ENCODE peak calls at places on chromosomes 12 and 14, in ten cellular contexts. F is MM.1S, Z is progenitor cell of endocrine pancreas, C is GM13977, P is transverse colon, L is mammary epithelial cell, I is HFFc6, X is WTC11, G is Calu3, D is BE2C. O is an unnamed sample.

GRCh38 chr14:71682337-71682736 is 249.9 kb upstream of the RGS6 start:
- DNase-seq in F (no peak), Z (no peak), C (no peak), P (no peak), L (no peak), I (no peak), X (no peak), G (no peak), D (no peak), O (no peak)

GRCh38 chr14:93056840-93057585 is 58.7 kb downstream of the ITPK1 start:
- DNase-seq in F (no peak), Z (no peak), C (no peak), P (no peak), L (no peak), I (peak; percentile 70), X (no peak), G (no peak), D (no peak), O (no peak)

GRCh38 chr12:51341259-51342007 is 5.0 kb downstream of the CELA1 start:
- DNase-seq in F (peak; percentile 80), Z (peak; percentile 46), C (peak; percentile 72), P (peak; percentile 82), L (peak; percentile 48), I (peak; percentile 52), X (peak; percentile 75), G (peak; percentile 54), D (peak; percentile 68), O (peak; percentile 71)

GRCh38 chr12:78534311-78534710 is 330.3 kb upstream of the SYT1 start:
- DNase-seq in F (no peak), Z (no peak), C (no peak), P (no peak), L (no peak), I (no peak), X (no peak), G (no peak), D (no peak), O (no peak)

GRCh38 chr12:13074396-13075113 is 28.9 kb downstream of the GSG1 start:
- DNase-seq in F (no peak), Z (no peak), C (no peak), P (no peak), L (no peak), I (no peak), X (no peak), G (no peak), D (no peak), O (no peak)

GRCh38 chr12:90331262-90331661 is 622.6 kb upstream of the ATP2B1 start:
- DNase-seq in F (no peak), Z (no peak), C (no peak), P (no peak), L (no peak), I (no peak), X (no peak), G (no peak), D (no peak), O (no peak)

GRCh38 chr12:53791735-53792326 is 40.1 kb upstream of the CISTR start:
- DNase-seq in F (peak; percentile 20), Z (no peak), C (peak; percentile 17), P (no peak), L (peak; percentile 26), I (no peak), X (peak; percentile 62), G (peak; percentile 48), D (peak; percentile 51), O (peak; percentile 40)

GRCh38 chr14:31716208-31716607 is 155.0 kb downstream of the NUBPL start:
- DNase-seq in F (no peak), Z (no peak), C (no peak), P (no peak), L (no peak), I (peak; percentile 3), X (no peak), G (no peak), D (no peak), O (no peak)

GRCh38 chr12:123916729-123917128 is 55.9 kb downstream of the CCDC92 start:
- DNase-seq in F (no peak), Z (no peak), C (no peak), P (no peak), L (peak; percentile 43), I (no peak), X (no peak), G (no peak), D (no peak), O (no peak)

GRCh38 chr12:108616941-108617858 is 16.5 kb downstream of the SELPLG start:
- DNase-seq in F (peak; percentile 94), Z (no peak), C (peak; percentile 90), P (peak; percentile 33), L (peak; percentile 72), I (no peak), X (no peak), G (no peak), D (no peak), O (no peak)

GRCh38 chr14:74302160-74302628 is 540 bp downstream of the ABCD4 start:
- DNase-seq in F (peak; percentile 43), Z (no peak), C (peak; percentile 67), P (no peak), L (peak; percentile 47), I (peak; percentile 69), X (no peak), G (peak; percentile 15), D (no peak), O (no peak)
- TF ChIP-seq CTCF in F (peak; percentile 30), Z (peak; percentile 60), C (peak; percentile 38), P (peak; percentile 53), L (peak; percentile 55), I (peak; percentile 76), X (no peak), G (no peak), D (peak; percentile 58), O (peak; percentile 37)

GRCh38 chr12:64269161-64269560 is 47.1 kb upstream of the KICS2 start:
- DNase-seq in F (no peak), Z (no peak), C (no peak), P (no peak), L (no peak), I (no peak), X (no peak), G (no peak), D (no peak), O (no peak)

GRCh38 chr12:64265839-64266238 is 43.7 kb upstream of the KICS2 start:
- DNase-seq in F (no peak), Z (no peak), C (no peak), P (no peak), L (no peak), I (no peak), X (no peak), G (no peak), D (no peak), O (no peak)

GRCh38 chr12:64273527-64274403 is 51.7 kb upstream of the KICS2 start:
- DNase-seq in F (peak; percentile 15), Z (no peak), C (no peak), P (peak; percentile 8), L (peak; percentile 9), I (peak; percentile 34), X (peak; percentile 60), G (peak; percentile 44), D (peak; percentile 27), O (peak; percentile 22)

GRCh38 chr12:64270411-64270810 is 48.3 kb upstream of the KICS2 start:
- DNase-seq in F (no peak), Z (no peak), C (no peak), P (no peak), L (no peak), I (no peak), X (no peak), G (no peak), D (no peak), O (no peak)

GRCh38 chr12:64268409-64268808 is 46.3 kb upstream of the KICS2 start:
- DNase-seq in F (no peak), Z (no peak), C (no peak), P (no peak), L (no peak), I (no peak), X (no peak), G (no peak), D (no peak), O (no peak)
- TF ChIP-seq CTCF in F (no peak), Z (no peak), C (no peak), P (no peak), L (no peak), I (no peak), X (no peak), G (no peak), D (no peak), O (no peak)

GRCh38 chr14:69002069-69002468 is 23.0 kb upstream of the ACTN1 start:
- DNase-seq in F (no peak), Z (no peak), C (no peak), P (peak; percentile 27), L (peak; percentile 17), I (no peak), X (peak; percentile 27), G (peak; percentile 58), D (no peak), O (no peak)
- TF ChIP-seq CTCF in F (no peak), Z (peak; percentile 16), C (no peak), P (peak; percentile 32), L (peak; percentile 38), I (peak; percentile 38), X (no peak), G (peak; percentile 17), D (peak; percentile 42), O (no peak)

GRCh38 chr12:57766464-57767311 is at the start of gene CYP27B1:
- DNase-seq in F (no peak), Z (no peak), C (no peak), P (no peak), L (peak; percentile 57), I (no peak), X (peak; percentile 61), G (peak; percentile 24), D (peak; percentile 46), O (peak; percentile 23)

GRCh38 chr12:57765698-57766463 is 997 bp downstream of the CYP27B1 start:
- DNase-seq in F (no peak), Z (no peak), C (no peak), P (no peak), L (no peak), I (no peak), X (no peak), G (peak; percentile 24), D (no peak), O (peak; percentile 31)

GRCh38 chr12:57763881-57764661 is 2.8 kb downstream of the CYP27B1 start:
- DNase-seq in F (no peak), Z (no peak), C (no peak), P (no peak), L (no peak), I (no peak), X (no peak), G (no peak), D (no peak), O (no peak)

GRCh38 chr12:57764662-57765002 is 2.2 kb downstream of the CYP27B1 start:
- DNase-seq in F (no peak), Z (no peak), C (no peak), P (no peak), L (no peak), I (no peak), X (no peak), G (peak; percentile 32), D (no peak), O (no peak)

DNA sequence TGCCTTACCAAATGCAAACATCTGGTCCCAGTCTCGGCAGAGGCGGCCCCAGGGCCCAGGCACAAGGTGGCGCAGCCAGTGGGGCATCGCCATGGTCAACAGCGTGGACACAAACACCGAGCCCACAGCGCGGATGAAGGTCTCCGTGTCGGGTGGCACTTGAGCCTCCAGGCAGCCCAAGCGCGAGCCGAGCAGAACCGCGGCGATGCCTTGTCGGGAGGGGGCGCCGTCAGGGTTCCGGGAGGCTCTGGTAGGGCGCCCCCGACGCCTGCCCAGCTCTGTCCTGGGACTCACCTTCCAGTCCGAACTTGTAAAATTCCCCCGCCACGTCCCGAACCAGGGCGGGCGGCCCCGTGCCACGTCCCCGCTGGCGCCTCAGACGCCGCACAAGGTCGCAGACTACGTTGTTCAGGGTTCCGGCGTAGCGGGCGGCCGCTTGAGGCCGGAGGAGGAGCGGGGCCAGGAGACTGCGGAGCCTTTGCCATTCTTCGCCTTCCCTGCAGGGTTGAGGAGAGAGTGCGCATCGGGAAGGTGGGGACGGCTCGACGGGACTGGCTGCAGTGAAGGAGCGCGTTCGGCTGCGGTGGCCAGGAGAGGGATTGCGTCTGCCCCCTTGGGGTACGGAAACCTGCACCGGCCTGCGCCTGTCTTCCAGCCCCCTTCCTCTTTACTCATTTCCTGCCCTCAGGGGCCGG is 1.7 kb downstream of the CYP27B1 start:
- DNase-seq in F (peak; percentile 21), Z (no peak), C (no peak), P (peak; percentile 64), L (peak; percentile 73), I (peak; percentile 28), X (peak; percentile 71), G (peak; percentile 68), D (peak; percentile 49), O (peak; percentile 47)
- TF ChIP-seq CTCF in F (peak; percentile 50), Z (peak; percentile 40), C (peak; percentile 65), P (peak; percentile 16), L (peak; percentile 49), I (peak; percentile 74), X (no peak), G (peak; percentile 42), D (peak; percentile 33), O (no peak)

O was measured in nephron progenitor cell.